ENCODE peak calls at places on chromosome 19, in four cellular contexts. Q is naive thymus-derived CD4-positive, alpha-beta T cell; E is fibroblast of the aortic adventitia; H is GM04504. B is an unnamed sample.

GRCh38 chr19:1063030-1063908 is 3.7 kb upstream of the ARHGAP45 start:
- DNase-seq in Q (peak), E (no peak), H (no peak), B (no peak)

GRCh38 chr19:30085394-30085793 is 143.4 kb downstream of the URI1 start:
- DNase-seq in Q (no peak), E (no peak), H (no peak), B (no peak)

GRCh38 chr19:51651216-51651846 is 4.7 kb upstream of the SIGLEC14 start:
- DNase-seq in Q (no peak), E (no peak), H (no peak), B (no peak)

GRCh38 chr19:38389101-38389925 is 816 bp downstream of the SPRED3 start:
- DNase-seq in Q (no peak), E (peak), H (peak), B (peak)

GRCh38 chr19:38892841-38893240 is 6.6 kb downstream of the SIRT2 start:
- DNase-seq in Q (no peak), E (no peak), H (no peak), B (no peak)

GRCh38 chr19:29514525-29515232 is 11.1 kb upstream of the VSTM2B start:
- DNase-seq in Q (no peak), E (no peak), H (no peak), B (no peak)

GRCh38 chr19:3046621-3047306 is 15.5 kb downstream of the TLE5 start:
- DNase-seq in Q (no peak), E (no peak), H (no peak), B (no peak)

GRCh38 chr19:33133438-33134031 is 1.6 kb downstream of the WDR88 start:
- DNase-seq in Q (no peak), E (peak), H (peak), B (no peak)

GRCh38 chr19:996051-996838 is 4.0 kb upstream of the GRIN3B start:
- DNase-seq in Q (peak), E (peak), H (no peak), B (no peak)

GRCh38 chr19:6047741-6048231 is 62.5 kb downstream of the RFX2 start:
- DNase-seq in Q (no peak), E (peak), H (no peak), B (no peak)

GRCh38 chr19:5407356-5407755 is 47.9 kb upstream of the ZNRF4 start:
- DNase-seq in Q (no peak), E (peak), H (no peak), B (no peak)

GRCh38 chr19:50326101-50326664 is 3.0 kb downstream of the KCNC3 start:
- DNase-seq in Q (no peak), E (no peak), H (no peak), B (no peak)

GRCh38 chr19:58305932-58306323 is 751 bp downstream of the ERVK3-1 start:
- DNase-seq in Q (no peak), E (no peak), H (no peak), B (no peak)

GRCh38 chr19:57106646-57107235 is 13.0 kb upstream of the USP29 start:
- DNase-seq in Q (no peak), E (no peak), H (no peak), B (no peak)

GRCh38 chr19:40225440-40226305 is 816 bp downstream of the CCNP start:
- DNase-seq in Q (no peak), E (peak), H (no peak), B (peak)

GRCh38 chr19:19319725-19320361 is 466 bp downstream of the SUGP1 start:
- DNase-seq in Q (no peak), E (no peak), H (no peak), B (no peak)

GRCh38 chr19:1266818-1267440 is 2.2 kb upstream of the CIRBP start:
- DNase-seq in Q (peak), E (peak), H (no peak), B (no peak)

GRCh38 chr19:38361633-38362075 is 12.7 kb upstream of the PSMD8 start:
- DNase-seq in Q (peak), E (peak), H (no peak), B (peak)

GRCh38 chr19:18401580-18402112 is 4.2 kb upstream of the LRRC25 start:
- DNase-seq in Q (no peak), E (peak), H (no peak), B (no peak)

GRCh38 chr19:48835734-48836088 is 580 bp downstream of the HSD17B14 start:
- DNase-seq in Q (peak), E (peak), H (peak), B (no peak)

GRCh38 chr19:32662186-32662585 is 12.8 kb downstream of the ANKRD27 start:
- DNase-seq in Q (no peak), E (peak), H (no peak), B (no peak)

GRCh38 chr19:51777570-51778460 is 16.8 kb downstream of the FPR2 start:
- DNase-seq in Q (peak), E (peak), H (peak), B (no peak)

GRCh38 chr19:37303591-37304171 is 67.2 kb upstream of the ZNF527 start:
- DNase-seq in Q (no peak), E (no peak), H (no peak), B (no peak)

GRCh38 chr19:1901940-1902404 is 3.2 kb upstream of the ADAT3 start:
- DNase-seq in Q (no peak), E (no peak), H (no peak), B (no peak)

GRCh38 chr19:4294389-4294788 is 7.8 kb downstream of the TMIGD2 start:
- DNase-seq in Q (no peak), E (no peak), H (no peak), B (no peak)

GRCh38 chr19:33467851-33468250 is 53.7 kb downstream of the PEPD start:
- DNase-seq in Q (no peak), E (no peak), H (no peak), B (no peak)

B was measured in GM04503.